ENCODE peak calls at places on chromosomes 12 and 14, in seven cellular contexts. A is K562, I is HepG2, C is GM12892, M is GM12878, Q is SK-N-SH, B is H1. R is an unnamed sample.

GRCh38 chr14:89486505-89486904 is 69.5 kb upstream of the FOXN3 start:
- DNase-seq in A (no peak), I (no peak), C (no peak), M (no peak), Q (no peak), B (no peak), R (no peak)

GRCh38 chr12:97276621-97277020 is 186.0 kb upstream of the RMST start:
- DNase-seq in A (no peak), I (no peak), C (no peak), M (no peak), Q (no peak), B (no peak), R (no peak)

GRCh38 chr14:63276492-63277342 is 42.0 kb downstream of the GPHB5 start:
- DNase-seq in A (peak; percentile 33), I (peak; percentile 17), C (no peak), M (no peak), Q (peak; percentile 48), B (no peak), R (peak; percentile 18)

GRCh38 chr14:104765517-104765916 is 12.6 kb downstream of the SIVA1 start:
- DNase-seq in A (no peak), I (no peak), C (no peak), M (no peak), Q (no peak), B (no peak), R (no peak)

GRCh38 chr14:90274019-90274418 is 17.7 kb downstream of the PSMC1 start:
- DNase-seq in A (no peak), I (no peak), C (no peak), M (no peak), Q (peak; percentile 52), B (peak; percentile 23), R (no peak)

GRCh38 chr14:60565211-60565610 is 56.3 kb downstream of the SIX6 start:
- DNase-seq in A (no peak), I (no peak), C (no peak), M (no peak), Q (no peak), B (no peak), R (no peak)

GRCh38 chr12:18684430-18684829 is 53.4 kb downstream of the PLCZ1 start:
- DNase-seq in A (no peak), I (no peak), C (no peak), M (no peak), Q (no peak), B (no peak), R (no peak)

GRCh38 chr14:94933411-94933964 is 163.6 kb upstream of the GSC start:
- DNase-seq in A (no peak), I (no peak), C (no peak), M (no peak), Q (no peak), B (no peak), R (no peak)

GRCh38 chr12:116247377-116247776 is 30.1 kb downstream of the MED13L start:
- DNase-seq in A (no peak), I (no peak), C (no peak), M (no peak), Q (no peak), B (no peak), R (no peak)

DNA sequence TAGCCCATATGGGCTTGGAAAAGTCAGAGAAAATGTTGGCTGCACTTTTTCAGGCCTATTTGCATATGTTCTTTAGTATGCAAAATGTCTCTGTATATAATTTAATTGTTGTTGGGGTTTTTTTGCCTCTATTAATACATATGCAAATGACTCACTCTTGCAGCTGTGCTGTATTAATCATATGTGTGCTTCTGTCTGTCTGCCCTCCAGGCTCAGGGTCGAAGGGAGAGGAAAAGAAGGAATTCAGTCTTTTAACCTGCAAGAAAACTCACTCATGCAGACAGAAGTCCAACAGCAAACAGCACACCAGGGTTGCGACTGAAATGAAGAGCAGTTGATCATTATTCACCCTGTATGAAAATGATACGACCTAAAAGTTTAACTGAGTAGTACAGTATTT is 317.5 kb downstream of the SOX5 start:
- DNase-seq in A (no peak), I (no peak), C (no peak), M (no peak), Q (no peak), B (no peak), R (no peak)
- TF ChIP-seq TAF1 in A (no peak), I (no peak), C (no peak), M (no peak), Q (no peak), B (no peak), R (no peak)

DNA sequence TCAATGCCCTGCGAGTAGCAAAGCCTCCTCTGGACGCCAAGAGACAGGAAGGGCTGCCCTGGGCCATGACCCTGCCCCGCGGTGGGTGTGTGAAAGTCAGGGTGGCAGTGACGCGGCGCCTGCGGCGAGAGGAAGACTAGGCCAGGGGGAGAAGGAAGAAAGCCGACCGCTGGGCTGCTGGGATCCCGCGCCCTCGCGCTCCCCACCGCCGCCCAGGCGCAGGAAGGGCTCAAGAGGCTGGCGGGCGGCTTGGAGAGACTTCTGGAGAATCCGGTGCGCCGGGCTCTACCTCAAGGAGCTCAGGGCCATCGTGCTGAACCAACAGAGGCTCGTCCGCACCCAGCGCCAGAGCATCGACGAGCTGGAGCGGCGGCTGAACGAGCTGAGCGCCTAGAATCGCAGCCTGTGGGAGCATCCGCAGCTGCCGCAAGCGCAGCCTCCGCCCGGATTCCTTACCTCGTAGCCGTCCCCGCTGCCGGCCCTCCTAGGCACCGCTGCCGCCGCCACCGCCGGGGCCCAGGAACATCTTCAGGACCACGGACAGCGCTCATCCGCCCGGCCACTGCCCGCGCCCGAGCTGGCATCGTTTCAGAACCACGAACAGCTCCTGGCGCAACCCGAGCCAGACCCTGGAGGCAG is 105.0 kb upstream of the PRB2 start:
- DNase-seq in A (peak; percentile 39), I (peak; percentile 19), C (peak; percentile 48), M (no peak), Q (peak; percentile 74), B (peak; percentile 59), R (peak; percentile 50)
- TF ChIP-seq POLR2AphosphoS5 in A (no peak), I (no peak), C (no peak), M (no peak), Q (no peak), B (no peak), R (no peak)

GRCh38 chr12:55058776-55059175 is 39.0 kb downstream of the NEUROD4 start:
- DNase-seq in A (no peak), I (no peak), C (no peak), M (no peak), Q (no peak), B (no peak), R (no peak)

GRCh38 chr12:55060970-55061543 is 41.3 kb downstream of the NEUROD4 start:
- DNase-seq in A (no peak), I (no peak), C (no peak), M (no peak), Q (no peak), B (no peak), R (no peak)

GRCh38 chr12:55058082-55058481 is 38.3 kb downstream of the NEUROD4 start:
- DNase-seq in A (no peak), I (no peak), C (no peak), M (no peak), Q (no peak), B (no peak), R (no peak)

GRCh38 chr12:55063291-55063690 is 43.5 kb downstream of the NEUROD4 start:
- DNase-seq in A (no peak), I (no peak), C (no peak), M (no peak), Q (no peak), B (no peak), R (no peak)

GRCh38 chr12:55060470-55060869 is 40.7 kb downstream of the NEUROD4 start:
- DNase-seq in A (peak; percentile 57), I (no peak), C (peak; percentile 28), M (peak; percentile 61), Q (no peak), B (no peak), R (peak; percentile 29)
- TF ChIP-seq TAF1 in A (no peak), I (no peak), C (no peak), M (no peak), Q (no peak), B (no peak), R (no peak)

GRCh38 chr12:53005986-53006809 is at the start of gene EIF4B:
- DNase-seq in A (peak; percentile 100), I (peak; percentile 97), C (peak; percentile 90), M (peak; percentile 99), Q (peak; percentile 95), B (peak; percentile 100), R (peak; percentile 94)
- TF ChIP-seq POLR2AphosphoS5 in A (no peak), I (peak; percentile 83), C (peak; percentile 49), M (peak; percentile 80), Q (peak; percentile 75), B (no peak), R (no peak)

GRCh38 chr14:24406416-24406815 is 7.6 kb downstream of the NYNRIN start:
- DNase-seq in A (no peak), I (no peak), C (no peak), M (no peak), Q (no peak), B (no peak), R (no peak)

GRCh38 chr14:24403294-24404013 is 4.7 kb downstream of the NYNRIN start:
- DNase-seq in A (no peak), I (no peak), C (no peak), M (no peak), Q (no peak), B (no peak), R (no peak)

GRCh38 chr14:24407608-24408325 is 9.0 kb downstream of the NYNRIN start:
- DNase-seq in A (no peak), I (no peak), C (no peak), M (no peak), Q (no peak), B (no peak), R (no peak)

GRCh38 chr14:24401810-24402702 is 3.3 kb downstream of the NYNRIN start:
- DNase-seq in A (no peak), I (no peak), C (no peak), M (no peak), Q (no peak), B (no peak), R (no peak)

DNA sequence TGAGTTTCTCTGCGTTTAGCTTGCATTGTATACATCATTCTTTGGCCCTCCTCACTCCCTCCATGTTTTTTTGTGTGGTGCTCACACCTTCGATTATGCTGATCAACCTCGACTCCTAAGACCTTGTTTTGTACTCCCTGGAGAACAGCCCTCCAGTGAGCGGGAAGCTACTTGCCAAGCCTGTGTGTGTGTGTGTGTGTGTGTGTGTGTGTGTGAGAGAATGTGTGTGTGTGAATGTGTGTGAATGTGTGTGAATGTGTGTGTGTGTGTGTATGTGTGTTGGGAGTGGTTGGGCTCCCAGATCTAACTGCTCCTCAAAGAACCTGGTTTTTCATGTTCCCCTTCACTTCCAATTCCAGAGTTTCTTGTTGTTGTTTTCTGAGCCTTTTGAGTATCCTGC is 6.0 kb downstream of the NYNRIN start:
- DNase-seq in A (no peak), I (no peak), C (no peak), M (no peak), Q (no peak), B (no peak), R (no peak)
- TF ChIP-seq TAF1 in A (no peak), I (no peak), C (no peak), M (no peak), Q (no peak), B (no peak), R (no peak)

R was measured in GM12891.